ENCODE peak calls at places on chromosomes 3 and 15, in seven cellular contexts. U, Q, E, B, C, I and Z are unnamed samples.

GRCh38 chr3:21237638-21238037 is 513.4 kb downstream of the ZNF385D start:
- DNase-seq in U (no peak), Q (no peak), E (no peak), B (peak; percentile 35), C (peak; percentile 10), I (no peak), Z (no peak)

GRCh38 chr15:73370151-73370550 is 1.4 kb upstream of the HCN4 start:
- DNase-seq in U (no peak), Q (no peak), E (no peak), B (no peak), C (no peak), I (no peak), Z (no peak)

GRCh38 chr3:25235033-25235432 is 193.0 kb upstream of the RARB start:
- DNase-seq in U (no peak), Q (no peak), E (no peak), B (no peak), C (no peak), I (no peak), Z (no peak)

GRCh38 chr3:57557088-57557537 is 1.0 kb downstream of the PDE12 start:
- DNase-seq in U (peak; percentile 9), Q (peak; percentile 13), E (no peak), B (peak; percentile 49), C (no peak), I (no peak), Z (no peak)

GRCh38 chr15:67189326-67190051 is 65.0 kb downstream of the AAGAB start:
- DNase-seq in U (no peak), Q (no peak), E (peak; percentile 84), B (no peak), C (no peak), I (no peak), Z (no peak)

GRCh38 chr3:127999509-128000106 is 52.6 kb upstream of the SEC61A1 start:
- DNase-seq in U (no peak), Q (no peak), E (no peak), B (no peak), C (no peak), I (no peak), Z (no peak)

GRCh38 chr3:126337980-126338651 is 19.1 kb downstream of the KLF15 start:
- DNase-seq in U (no peak), Q (no peak), E (peak; percentile 52), B (no peak), C (no peak), I (no peak), Z (no peak)

GRCh38 chr15:34327906-34328305 is 9.7 kb downstream of the SLC12A6 start:
- DNase-seq in U (no peak), Q (no peak), E (no peak), B (no peak), C (no peak), I (no peak), Z (no peak)

GRCh38 chr15:75200391-75200764 is 1.3 kb upstream of the C15orf39 start:
- DNase-seq in U (no peak), Q (no peak), E (no peak), B (no peak), C (no peak), I (no peak), Z (no peak)

GRCh38 chr3:112973325-112974177 is 1.4 kb downstream of the CD200R1 start:
- DNase-seq in U (no peak), Q (no peak), E (no peak), B (no peak), C (no peak), I (no peak), Z (no peak)

GRCh38 chr15:88974392-88974791 is 61.2 kb upstream of the MFGE8 start:
- DNase-seq in U (no peak), Q (no peak), E (no peak), B (no peak), C (no peak), I (no peak), Z (no peak)

GRCh38 chr3:124934577-124934976 is at the start of gene MUC13:
- DNase-seq in U (no peak), Q (no peak), E (no peak), B (no peak), C (no peak), I (no peak), Z (no peak)

GRCh38 chr3:169354774-169355501 is 308.6 kb downstream of the MECOM start:
- DNase-seq in U (peak; percentile 71), Q (no peak), E (no peak), B (no peak), C (no peak), I (no peak), Z (no peak)

GRCh38 chr3:105334138-105334882 is 32.4 kb upstream of the ALCAM start:
- DNase-seq in U (no peak), Q (no peak), E (no peak), B (peak; percentile 37), C (no peak), I (no peak), Z (no peak)

GRCh38 chr15:79089331-79089889 is 1.2 kb downstream of the RASGRF1 start:
- DNase-seq in U (peak; percentile 48), Q (peak; percentile 38), E (peak; percentile 16), B (no peak), C (no peak), I (no peak), Z (no peak)

GRCh38 chr3:18989237-18989812 is 159.0 kb upstream of the KCNH8 start:
- DNase-seq in U (no peak), Q (no peak), E (no peak), B (no peak), C (no peak), I (no peak), Z (no peak)

GRCh38 chr3:34238407-34238806 is 440.0 kb downstream of the PDCD6IP start:
- DNase-seq in U (no peak), Q (no peak), E (no peak), B (no peak), C (no peak), I (no peak), Z (no peak)

GRCh38 chr15:68463996-68464395 is 32.0 kb upstream of the ITGA11 start:
- DNase-seq in U (no peak), Q (no peak), E (no peak), B (no peak), C (no peak), I (no peak), Z (no peak)

GRCh38 chr3:35899245-35899644 is 259.9 kb downstream of the ARPP21 start:
- DNase-seq in U (no peak), Q (no peak), E (no peak), B (no peak), C (no peak), I (no peak), Z (no peak)

GRCh38 chr15:73994912-73995622 is 551 bp downstream of the PML start:
- DNase-seq in U (no peak), Q (no peak), E (no peak), B (peak; percentile 14), C (no peak), I (peak; percentile 31), Z (no peak)

GRCh38 chr3:135771760-135772159 is 193.8 kb upstream of the PPP2R3A start:
- DNase-seq in U (no peak), Q (no peak), E (no peak), B (no peak), C (no peak), I (no peak), Z (no peak)

GRCh38 chr15:98146031-98146430 is 185.5 kb downstream of the ARRDC4 start:
- DNase-seq in U (no peak), Q (no peak), E (no peak), B (no peak), C (no peak), I (no peak), Z (no peak)

GRCh38 chr3:111862974-111863373 is 3.9 kb downstream of the PHLDB2 start:
- DNase-seq in U (no peak), Q (no peak), E (no peak), B (no peak), C (no peak), I (no peak), Z (no peak)

GRCh38 chr3:99817047-99817436 is 620 bp upstream of the CMSS1 start:
- DNase-seq in U (peak; percentile 9), Q (peak; percentile 7), E (no peak), B (peak; percentile 13), C (no peak), I (no peak), Z (no peak)

GRCh38 chr3:41216993-41217392 is 17.7 kb downstream of the CTNNB1 start:
- DNase-seq in U (no peak), Q (no peak), E (no peak), B (no peak), C (no peak), I (no peak), Z (no peak)